ENCODE peak calls at places on chromosomes 2 and 18, in five cellular contexts. R is breast epithelium, N is pancreas, D is dorsolateral prefrontal cortex, T is GM23338. B is an unnamed sample.

GRCh38 chr2:148619560-148620190 is 24.9 kb upstream of the EPC2 start:
- DNase-seq in R (no peak), N (no peak), D (no peak), T (no peak), B (no peak)

GRCh38 chr2:196242131-196242620 is 70.8 kb upstream of the STK17B start:
- DNase-seq in R (no peak), N (no peak), D (no peak), T (no peak), B (no peak)

GRCh38 chr2:43019025-43019367 is 207.4 kb downstream of the ZFP36L2 start:
- DNase-seq in R (no peak), N (no peak), D (no peak), T (no peak), B (no peak)

GRCh38 chr18:37529296-37529695 is 36.3 kb downstream of the CELF4 start:
- DNase-seq in R (no peak), N (no peak), D (no peak), T (no peak), B (no peak)

GRCh38 chr2:170601489-170601888 is 113.6 kb upstream of the SP5 start:
- DNase-seq in R (no peak), N (no peak), D (no peak), T (no peak), B (no peak)

GRCh38 chr18:45771587-45771986 is 47.6 kb downstream of the SLC14A1 start:
- DNase-seq in R (no peak), N (no peak), D (no peak), T (no peak), B (no peak)

GRCh38 chr18:43507842-43508481 is 230.7 kb upstream of the SYT4 start:
- DNase-seq in R (no peak), N (no peak), D (no peak), T (peak; percentile 24), B (no peak)

GRCh38 chr2:188629890-188630483 is 338.3 kb downstream of the GULP1 start:
- DNase-seq in R (no peak), N (no peak), D (no peak), T (no peak), B (peak; percentile 62)

GRCh38 chr2:72138921-72139381 is 8.7 kb downstream of the CYP26B1 start:
- DNase-seq in R (no peak), N (peak; percentile 39), D (no peak), T (no peak), B (no peak)

GRCh38 chr2:55887906-55888625 is 35.5 kb downstream of the EFEMP1 start:
- DNase-seq in R (no peak), N (no peak), D (no peak), T (no peak), B (peak; percentile 63)

GRCh38 chr2:239736358-239737143 is 288.6 kb downstream of the NDUFA10 start:
- DNase-seq in R (no peak), N (no peak), D (no peak), T (peak; percentile 47), B (no peak)
- TF ChIP-seq CTCF in R (no peak), N (no peak), D (no peak), T (no peak), B (no peak)

GRCh38 chr2:154452471-154452870 is 246.0 kb upstream of the KCNJ3 start:
- DNase-seq in R (no peak), N (no peak), D (no peak), T (no peak), B (no peak)

GRCh38 chr2:154449951-154450658 is 248.4 kb upstream of the KCNJ3 start:
- DNase-seq in R (no peak), N (no peak), D (no peak), T (no peak), B (no peak)

GRCh38 chr2:154455871-154456270 is 242.6 kb upstream of the KCNJ3 start:
- DNase-seq in R (no peak), N (no peak), D (no peak), T (no peak), B (no peak)

GRCh38 chr2:154455201-154455600 is 243.3 kb upstream of the KCNJ3 start:
- DNase-seq in R (no peak), N (no peak), D (no peak), T (no peak), B (no peak)

GRCh38 chr2:154452906-154453493 is 245.5 kb upstream of the KCNJ3 start:
- DNase-seq in R (no peak), N (no peak), D (no peak), T (peak; percentile 59), B (no peak)
- TF ChIP-seq CTCF in R (peak; percentile 10), N (peak; percentile 11), D (peak; percentile 29), T (peak; percentile 68), B (no peak)

GRCh38 chr2:88651646-88652045 is 24.4 kb upstream of the EIF2AK3 start:
- DNase-seq in R (no peak), N (no peak), D (no peak), T (no peak), B (no peak)
- TF ChIP-seq CTCF in R (no peak), N (no peak), D (no peak), T (no peak), B (no peak)

GRCh38 chr2:81266106-81266505 is 961.6 kb upstream of the LRRTM1 start:
- DNase-seq in R (no peak), N (no peak), D (no peak), T (peak; percentile 68), B (no peak)
- TF ChIP-seq CTCF in R (no peak), N (no peak), D (no peak), T (peak; percentile 88), B (no peak)

DNA sequence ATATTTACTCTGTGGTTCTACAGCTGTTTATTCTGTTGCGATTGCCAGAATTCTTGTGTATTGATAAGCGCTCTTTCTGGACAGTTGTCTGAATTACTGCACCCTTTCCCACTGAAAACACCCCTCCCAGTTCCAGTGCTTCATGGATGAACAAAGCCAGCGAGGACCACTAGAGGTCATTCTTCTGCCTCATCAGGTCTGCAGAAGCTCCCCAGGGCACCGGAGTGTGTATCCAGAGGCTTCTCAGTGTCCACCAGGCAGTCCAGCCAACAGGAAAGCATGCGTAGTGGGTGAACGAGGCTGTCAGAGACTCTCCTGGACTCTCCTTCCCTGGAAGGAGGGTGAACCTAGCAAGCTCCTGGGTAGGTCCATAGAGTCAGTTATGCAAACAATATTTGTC is 40.6 kb upstream of the INHBB start:
- DNase-seq in R (no peak), N (no peak), D (no peak), T (peak; percentile 41), B (no peak)
- TF ChIP-seq CTCF in R (no peak), N (no peak), D (no peak), T (peak; percentile 43), B (peak; percentile 35)

GRCh38 chr2:199955007-199955338 is 318 bp downstream of the TYW5 start:
- DNase-seq in R (no peak), N (no peak), D (no peak), T (peak; percentile 75), B (no peak)

GRCh38 chr2:199958014-199958413 is 2.6 kb downstream of the MAIP1 start:
- DNase-seq in R (no peak), N (no peak), D (no peak), T (no peak), B (no peak)

GRCh38 chr2:199951023-199951422 is 4.3 kb downstream of the TYW5 start:
- DNase-seq in R (no peak), N (no peak), D (no peak), T (no peak), B (no peak)

GRCh38 chr2:199956062-199956380 is 639 bp downstream of the MAIP1 start:
- DNase-seq in R (no peak), N (no peak), D (no peak), T (no peak), B (no peak)

GRCh38 chr2:199955339-199956061 is at the start of the genes MAIP1 and TYW5:
- DNase-seq in R (peak; percentile 64), N (peak; percentile 91), D (peak; percentile 76), T (peak; percentile 86), B (no peak)
- TF ChIP-seq CTCF in R (peak; percentile 24), N (no peak), D (peak; percentile 37), T (peak; percentile 14), B (no peak)

GRCh38 chr2:105243961-105244360 is 2.4 kb downstream of the GPR45 start:
- DNase-seq in R (no peak), N (no peak), D (no peak), T (peak; percentile 82), B (no peak)
- TF ChIP-seq CTCF in R (no peak), N (no peak), D (no peak), T (peak; percentile 90), B (peak; percentile 60)

DNA sequence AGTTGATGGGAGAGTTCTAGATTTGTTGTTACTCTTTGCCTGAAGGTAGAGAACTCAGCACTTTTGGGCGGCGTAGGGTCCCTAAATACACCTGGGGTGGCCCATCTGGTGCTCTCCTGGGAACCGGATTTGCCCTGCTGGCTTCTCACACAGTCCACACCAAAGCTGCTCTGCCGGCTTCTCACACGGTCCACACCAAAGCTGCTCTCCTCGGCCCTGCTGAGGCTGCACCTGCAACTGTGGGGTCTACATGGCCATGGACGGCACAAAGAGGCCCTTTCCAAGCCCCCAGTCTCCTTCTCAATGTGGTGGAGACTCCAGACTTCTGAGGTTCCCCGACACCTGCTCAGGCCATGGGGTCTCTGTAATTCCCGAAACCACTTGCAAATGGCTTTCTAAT is 124.8 kb upstream of the GPC1 start:
- DNase-seq in R (no peak), N (no peak), D (no peak), T (no peak), B (no peak)
- TF ChIP-seq CTCF in R (no peak), N (no peak), D (no peak), T (no peak), B (no peak)

GRCh38 chr18:53906681-53907080 is 317.8 kb downstream of the MBD2 start:
- DNase-seq in R (no peak), N (no peak), D (no peak), T (no peak), B (no peak)

GRCh38 chr18:53911200-53911599 is 313.3 kb downstream of the MBD2 start:
- DNase-seq in R (no peak), N (no peak), D (no peak), T (peak; percentile 4), B (no peak)

GRCh38 chr18:53909668-53910067 is 314.8 kb downstream of the MBD2 start:
- DNase-seq in R (no peak), N (no peak), D (no peak), T (peak; percentile 85), B (no peak)
- TF ChIP-seq CTCF in R (no peak), N (no peak), D (no peak), T (peak; percentile 81), B (peak; percentile 39)

B was measured in HFF-Myc.